ENCODE peak calls at places on chromosomes 5 and 9, in nine cellular contexts. One of them, this sample, is unnamed.
A peak's percentile ranks its signal among the peaks of the same experiment; 100 is the strongest.

GRCh38 chr9:105066265-105066865 is 138.4 kb upstream of the ABCA1 start:
- DNase-seq in K562: no peak
- DNase-seq in stomach: no peak
- DNase-seq in HepG2: no peak
- DNase-seq in ovary: no peak
- DNase-seq in A549: no peak
- DNase-seq in transverse colon: no peak
- DNase-seq in tibial nerve: peak; percentile 54
- DNase-seq in upper lobe of left lung: no peak
- DNase-seq in this sample: peak; percentile 68

GRCh38 chr5:76608833-76609232 is 14.4 kb downstream of the F2RL2 start:
- DNase-seq in HepG2: no peak
- DNase-seq in stomach: no peak
- DNase-seq in upper lobe of left lung: no peak
- DNase-seq in ovary: no peak
- DNase-seq in K562: no peak
- DNase-seq in tibial nerve: no peak
- DNase-seq in A549: no peak
- DNase-seq in transverse colon: no peak
- DNase-seq in this sample: no peak

GRCh38 chr5:134139891-134140469 is 25.5 kb downstream of the TCF7 start:
- DNase-seq in tibial nerve: no peak
- DNase-seq in ovary: no peak
- DNase-seq in A549: no peak
- DNase-seq in HepG2: no peak
- DNase-seq in transverse colon: no peak
- DNase-seq in upper lobe of left lung: no peak
- DNase-seq in K562: no peak
- DNase-seq in stomach: peak; percentile 19
- DNase-seq in this sample: peak; percentile 40

GRCh38 chr5:174010365-174010764 is 21.4 kb downstream of the C5orf47 start:
- DNase-seq in tibial nerve: no peak
- DNase-seq in upper lobe of left lung: no peak
- DNase-seq in stomach: no peak
- DNase-seq in ovary: no peak
- DNase-seq in K562: no peak
- DNase-seq in A549: no peak
- DNase-seq in transverse colon: no peak
- DNase-seq in HepG2: no peak
- DNase-seq in this sample: no peak

GRCh38 chr5:67451640-67452279 is 255.2 kb upstream of the CD180 start:
- DNase-seq in A549: no peak
- DNase-seq in K562: no peak
- DNase-seq in HepG2: no peak
- DNase-seq in transverse colon: no peak
- DNase-seq in stomach: no peak
- DNase-seq in upper lobe of left lung: no peak
- DNase-seq in ovary: no peak
- DNase-seq in tibial nerve: no peak
- DNase-seq in this sample: no peak

GRCh38 chr9:106892632-106893031 is 29.7 kb downstream of the ZNF462 start:
- DNase-seq in transverse colon: peak; percentile 34
- DNase-seq in HepG2: peak; percentile 23
- DNase-seq in upper lobe of left lung: no peak
- DNase-seq in K562: no peak
- DNase-seq in tibial nerve: peak; percentile 26
- DNase-seq in A549: peak; percentile 93
- DNase-seq in stomach: no peak
- DNase-seq in ovary: no peak
- DNase-seq in this sample: peak; percentile 83

GRCh38 chr5:150589791-150590601 is 50.5 kb upstream of the SYNPO start:
- DNase-seq in upper lobe of left lung: no peak
- DNase-seq in transverse colon: peak; percentile 60
- DNase-seq in A549: no peak
- DNase-seq in stomach: peak; percentile 57
- DNase-seq in tibial nerve: peak; percentile 57
- DNase-seq in ovary: peak; percentile 90
- DNase-seq in HepG2: peak; percentile 69
- DNase-seq in K562: peak; percentile 46
- DNase-seq in this sample: peak; percentile 92

GRCh38 chr9:14030350-14030823 is 283.6 kb downstream of the NFIB start:
- DNase-seq in stomach: no peak
- DNase-seq in tibial nerve: peak; percentile 20
- DNase-seq in ovary: no peak
- DNase-seq in transverse colon: no peak
- DNase-seq in upper lobe of left lung: no peak
- DNase-seq in HepG2: no peak
- DNase-seq in K562: no peak
- DNase-seq in A549: no peak
- DNase-seq in this sample: no peak

GRCh38 chr5:43664641-43665040 is 61.7 kb downstream of the NNT start:
- DNase-seq in upper lobe of left lung: no peak
- DNase-seq in K562: no peak
- DNase-seq in ovary: no peak
- DNase-seq in HepG2: no peak
- DNase-seq in transverse colon: no peak
- DNase-seq in A549: no peak
- DNase-seq in tibial nerve: no peak
- DNase-seq in stomach: no peak
- DNase-seq in this sample: no peak

GRCh38 chr5:98993512-98993911 is 64.7 kb upstream of the CHD1 start:
- DNase-seq in A549: no peak
- DNase-seq in tibial nerve: no peak
- DNase-seq in stomach: no peak
- DNase-seq in upper lobe of left lung: no peak
- DNase-seq in HepG2: no peak
- DNase-seq in transverse colon: no peak
- DNase-seq in ovary: no peak
- DNase-seq in K562: no peak
- DNase-seq in this sample: no peak

GRCh38 chr9:77063645-77064285 is 44.3 kb downstream of the FOXB2 start:
- DNase-seq in tibial nerve: no peak
- DNase-seq in upper lobe of left lung: no peak
- DNase-seq in transverse colon: no peak
- DNase-seq in ovary: no peak
- DNase-seq in A549: no peak
- DNase-seq in stomach: no peak
- DNase-seq in HepG2: no peak
- DNase-seq in K562: no peak
- DNase-seq in this sample: no peak

GRCh38 chr5:134001938-134002731 is 2.6 kb downstream of the VDAC1 start:
- DNase-seq in tibial nerve: no peak
- DNase-seq in transverse colon: no peak
- DNase-seq in ovary: no peak
- DNase-seq in upper lobe of left lung: no peak
- DNase-seq in K562: no peak
- DNase-seq in A549: no peak
- DNase-seq in HepG2: no peak
- DNase-seq in stomach: no peak
- DNase-seq in this sample: no peak

GRCh38 chr5:116738270-116738947 is 163.8 kb upstream of the SEMA6A start:
- DNase-seq in transverse colon: no peak
- DNase-seq in stomach: no peak
- DNase-seq in tibial nerve: no peak
- DNase-seq in A549: no peak
- DNase-seq in ovary: no peak
- DNase-seq in K562: no peak
- DNase-seq in HepG2: no peak
- DNase-seq in upper lobe of left lung: no peak
- DNase-seq in this sample: no peak

GRCh38 chr9:126361810-126362238 is 35.2 kb downstream of the MVB12B start:
- DNase-seq in A549: no peak
- DNase-seq in HepG2: no peak
- DNase-seq in upper lobe of left lung: no peak
- DNase-seq in ovary: no peak
- DNase-seq in transverse colon: no peak
- DNase-seq in tibial nerve: no peak
- DNase-seq in K562: no peak
- DNase-seq in stomach: no peak
- DNase-seq in this sample: no peak

GRCh38 chr5:133928690-133929393 is 39.6 kb downstream of the C5orf15 start:
- DNase-seq in transverse colon: no peak
- DNase-seq in HepG2: no peak
- DNase-seq in stomach: no peak
- DNase-seq in K562: no peak
- DNase-seq in ovary: no peak
- DNase-seq in tibial nerve: no peak
- DNase-seq in A549: no peak
- DNase-seq in upper lobe of left lung: no peak
- DNase-seq in this sample: no peak

GRCh38 chr5:123093279-123094226 is 4.5 kb downstream of the PRDM6 start:
- DNase-seq in A549: no peak
- DNase-seq in ovary: no peak
- DNase-seq in transverse colon: no peak
- DNase-seq in tibial nerve: no peak
- DNase-seq in K562: no peak
- DNase-seq in HepG2: no peak
- DNase-seq in stomach: no peak
- DNase-seq in upper lobe of left lung: peak; percentile 1
- DNase-seq in this sample: peak; percentile 69

GRCh38 chr9:107373809-107374208 is 90.7 kb downstream of the RAD23B start:
- DNase-seq in A549: no peak
- DNase-seq in K562: no peak
- DNase-seq in HepG2: no peak
- DNase-seq in transverse colon: no peak
- DNase-seq in ovary: no peak
- DNase-seq in tibial nerve: no peak
- DNase-seq in stomach: no peak
- DNase-seq in upper lobe of left lung: no peak
- DNase-seq in this sample: no peak

GRCh38 chr5:132102101-132102701 is 28.6 kb downstream of the CSF2 start:
- DNase-seq in upper lobe of left lung: peak; percentile 35
- DNase-seq in ovary: no peak
- DNase-seq in tibial nerve: no peak
- DNase-seq in transverse colon: no peak
- DNase-seq in stomach: no peak
- DNase-seq in A549: no peak
- DNase-seq in K562: no peak
- DNase-seq in HepG2: no peak
- DNase-seq in this sample: no peak

GRCh38 chr9:93092171-93092991 is 3.6 kb upstream of the CARD19 start:
- DNase-seq in A549: no peak
- DNase-seq in stomach: no peak
- DNase-seq in HepG2: no peak
- DNase-seq in ovary: peak; percentile 43
- DNase-seq in upper lobe of left lung: no peak
- DNase-seq in tibial nerve: no peak
- DNase-seq in K562: no peak
- DNase-seq in transverse colon: peak; percentile 7
- DNase-seq in this sample: peak; percentile 64

GRCh38 chr5:100832252-100833230 is 70.5 kb downstream of the ST8SIA4 start:
- DNase-seq in stomach: no peak
- DNase-seq in transverse colon: no peak
- DNase-seq in upper lobe of left lung: no peak
- DNase-seq in tibial nerve: no peak
- DNase-seq in A549: no peak
- DNase-seq in K562: no peak
- DNase-seq in HepG2: no peak
- DNase-seq in ovary: no peak
- DNase-seq in this sample: no peak
- TF ChIP-seq EP300 in stomach: no peak
- TF ChIP-seq EP300 in transverse colon: no peak
- TF ChIP-seq EP300 in upper lobe of left lung: no peak
- TF ChIP-seq EP300 in tibial nerve: no peak
- TF ChIP-seq EP300 in A549: no peak
- TF ChIP-seq EP300 in K562: no peak
- TF ChIP-seq EP300 in HepG2: no peak
- TF ChIP-seq EP300 in ovary: no peak
- TF ChIP-seq EP300 in this sample: no peak

GRCh38 chr5:179184521-179185050 is 124.4 kb downstream of the ZNF354C start:
- DNase-seq in K562: no peak
- DNase-seq in transverse colon: no peak
- DNase-seq in ovary: no peak
- DNase-seq in stomach: no peak
- DNase-seq in HepG2: no peak
- DNase-seq in tibial nerve: no peak
- DNase-seq in A549: no peak
- DNase-seq in upper lobe of left lung: no peak
- DNase-seq in this sample: no peak

GRCh38 chr5:179186801-179187200 is 126.6 kb downstream of the ZNF354C start:
- DNase-seq in ovary: no peak
- DNase-seq in transverse colon: no peak
- DNase-seq in A549: no peak
- DNase-seq in tibial nerve: no peak
- DNase-seq in HepG2: no peak
- DNase-seq in K562: no peak
- DNase-seq in stomach: no peak
- DNase-seq in upper lobe of left lung: no peak
- DNase-seq in this sample: no peak

GRCh38 chr5:179185256-179186091 is 125.3 kb downstream of the ZNF354C start:
- DNase-seq in upper lobe of left lung: peak; percentile 47
- DNase-seq in K562: no peak
- DNase-seq in stomach: no peak
- DNase-seq in tibial nerve: no peak
- DNase-seq in transverse colon: no peak
- DNase-seq in ovary: peak; percentile 11
- DNase-seq in A549: no peak
- DNase-seq in HepG2: no peak
- DNase-seq in this sample: no peak

GRCh38 chr5:179187229-179187678 is 127.1 kb downstream of the ZNF354C start:
- DNase-seq in ovary: no peak
- DNase-seq in K562: no peak
- DNase-seq in transverse colon: no peak
- DNase-seq in A549: no peak
- DNase-seq in tibial nerve: no peak
- DNase-seq in upper lobe of left lung: no peak
- DNase-seq in HepG2: peak; percentile 85
- DNase-seq in stomach: no peak
- DNase-seq in this sample: no peak

GRCh38 chr5:179186092-179186419 is 125.9 kb downstream of the ZNF354C start:
- DNase-seq in upper lobe of left lung: no peak
- DNase-seq in ovary: no peak
- DNase-seq in HepG2: no peak
- DNase-seq in tibial nerve: no peak
- DNase-seq in stomach: no peak
- DNase-seq in K562: no peak
- DNase-seq in transverse colon: no peak
- DNase-seq in A549: no peak
- DNase-seq in this sample: no peak
- H3K4me3 ChIP-seq in upper lobe of left lung: no peak overlapping the region
- H3K4me3 ChIP-seq in ovary: no peak overlapping the region
- H3K4me3 ChIP-seq in HepG2: peak overlapping the region; percentile 65
- H3K4me3 ChIP-seq in tibial nerve: no peak overlapping the region
- H3K4me3 ChIP-seq in stomach: no peak overlapping the region
- H3K4me3 ChIP-seq in K562: no peak overlapping the region
- H3K4me3 ChIP-seq in transverse colon: no peak overlapping the region
- H3K4me3 ChIP-seq in A549: no peak overlapping the region
- H3K4me3 ChIP-seq in this sample: no peak overlapping the region

GRCh38 chr9:16069671-16070586 is 517.1 kb downstream of the CCDC171 start:
- DNase-seq in tibial nerve: no peak
- DNase-seq in transverse colon: no peak
- DNase-seq in HepG2: no peak
- DNase-seq in stomach: no peak
- DNase-seq in K562: no peak
- DNase-seq in ovary: no peak
- DNase-seq in A549: no peak
- DNase-seq in upper lobe of left lung: no peak
- DNase-seq in this sample: no peak
- TF ChIP-seq EP300 in tibial nerve: no peak
- TF ChIP-seq EP300 in transverse colon: no peak
- TF ChIP-seq EP300 in HepG2: no peak
- TF ChIP-seq EP300 in stomach: no peak
- TF ChIP-seq EP300 in K562: no peak
- TF ChIP-seq EP300 in ovary: no peak
- TF ChIP-seq EP300 in A549: no peak
- TF ChIP-seq EP300 in upper lobe of left lung: no peak
- TF ChIP-seq EP300 in this sample: no peak

GRCh38 chr9:114506082-114506390 is 763 bp upstream of the WHRN start:
- DNase-seq in HepG2: no peak
- DNase-seq in A549: no peak
- DNase-seq in upper lobe of left lung: no peak
- DNase-seq in K562: no peak
- DNase-seq in tibial nerve: no peak
- DNase-seq in stomach: no peak
- DNase-seq in transverse colon: no peak
- DNase-seq in ovary: no peak
- DNase-seq in this sample: no peak
- H3K4me3 ChIP-seq in HepG2: peak overlapping the region; percentile 80
- H3K4me3 ChIP-seq in A549: peak overlapping the region; percentile 77
- H3K4me3 ChIP-seq in upper lobe of left lung: peak overlapping the region; percentile 53
- H3K4me3 ChIP-seq in K562: peak overlapping the region; percentile 60
- H3K4me3 ChIP-seq in tibial nerve: peak overlapping the region; percentile 72
- H3K4me3 ChIP-seq in stomach: peak overlapping the region; percentile 65
- H3K4me3 ChIP-seq in transverse colon: peak overlapping the region; percentile 70
- H3K4me3 ChIP-seq in ovary: peak overlapping the region; percentile 80
- H3K4me3 ChIP-seq in this sample: peak overlapping the region; percentile 86

This sample was measured in sigmoid colon.